ENCODE peak calls at places on chromosomes 13 and 19, in ten cellular contexts. B is H1, F is esophagus squamous epithelium, M is cardiac muscle cell, H is psoas muscle, D is stomach, P is pancreas, S is left ventricle myocardium inferior, Q is iPS DF 6.9, W is tibial nerve. X is an unnamed sample.
A peak's percentile ranks its signal among the peaks of the same experiment; 100 is the strongest.

GRCh38 chr13:44323754-44324153 is 49.9 kb upstream of the SERP2 start:
- DNase-seq in B (no peak), F (no peak), M (no peak), H (no peak), D (no peak), P (no peak), S (no peak), Q (no peak), W (no peak), X (no peak)

GRCh38 chr13:30026093-30026492 is 175.7 kb upstream of the UBL3 start:
- DNase-seq in B (no peak), F (no peak), M (peak; percentile 12), H (no peak), D (no peak), P (no peak), S (no peak), Q (no peak), W (peak; percentile 14), X (no peak)

GRCh38 chr19:14146789-14147216 is 10.4 kb upstream of the ASF1B start:
- DNase-seq in B (no peak), F (no peak), M (peak; percentile 94), H (no peak), D (no peak), P (no peak), S (no peak), Q (no peak), W (no peak), X (no peak)

GRCh38 chr13:99045396-99045795 is 67.5 kb upstream of the DOCK9 start:
- DNase-seq in B (no peak), F (no peak), M (no peak), H (no peak), D (no peak), P (no peak), S (no peak), Q (no peak), W (no peak), X (no peak)

GRCh38 chr19:1154731-1155351 is 19.2 kb downstream of the SBNO2 start:
- DNase-seq in B (no peak), F (no peak), M (peak; percentile 96), H (peak; percentile 96), D (peak; percentile 87), P (peak; percentile 58), S (peak; percentile 88), Q (no peak), W (peak; percentile 86), X (peak; percentile 82)

GRCh38 chr13:78323848-78324247 is 279.5 kb downstream of the POU4F1 start:
- DNase-seq in B (no peak), F (no peak), M (no peak), H (no peak), D (no peak), P (no peak), S (no peak), Q (no peak), W (no peak), X (no peak)

GRCh38 chr13:57878291-57878690 is 246.7 kb downstream of the PCDH17 start:
- DNase-seq in B (no peak), F (no peak), M (no peak), H (no peak), D (no peak), P (no peak), S (no peak), Q (no peak), W (no peak), X (no peak)

GRCh38 chr13:103473081-103473480 is 406.9 kb upstream of the SLC10A2 start:
- DNase-seq in B (no peak), F (no peak), M (no peak), H (no peak), D (no peak), P (no peak), S (no peak), Q (no peak), W (no peak), X (no peak)

GRCh38 chr13:46855166-46855565 is 41.7 kb downstream of the HTR2A start:
- DNase-seq in B (no peak), F (no peak), M (no peak), H (no peak), D (no peak), P (no peak), S (no peak), Q (no peak), W (no peak), X (no peak)

GRCh38 chr19:13053238-13053637 is 49.4 kb downstream of the LYL1 start:
- DNase-seq in B (no peak), F (no peak), M (peak; percentile 80), H (no peak), D (no peak), P (no peak), S (no peak), Q (no peak), W (no peak), X (no peak)

GRCh38 chr19:15748239-15748638 is 10.5 kb downstream of the OR10H3 start:
- DNase-seq in B (no peak), F (no peak), M (no peak), H (no peak), D (no peak), P (no peak), S (no peak), Q (no peak), W (no peak), X (no peak)

GRCh38 chr19:42108527-42109389 is 23.5 kb downstream of the POU2F2 start:
- DNase-seq in B (peak; percentile 82), F (peak; percentile 44), M (peak; percentile 94), H (peak; percentile 80), D (peak; percentile 81), P (peak; percentile 87), S (peak; percentile 67), Q (no peak), W (peak; percentile 77), X (peak; percentile 85)

GRCh38 chr19:11227201-11227886 is 12.1 kb upstream of the ANGPTL8 start:
- DNase-seq in B (peak; percentile 88), F (no peak), M (no peak), H (no peak), D (no peak), P (no peak), S (no peak), Q (peak; percentile 57), W (no peak), X (peak; percentile 28)

GRCh38 chr13:31945202-31945978 is 86.2 kb upstream of the FRY start:
- DNase-seq in B (no peak), F (no peak), M (peak; percentile 79), H (peak; percentile 84), D (peak; percentile 67), P (peak; percentile 79), S (peak; percentile 66), Q (no peak), W (peak; percentile 63), X (peak; percentile 45)

GRCh38 chr19:24140099-24140498 is 53.1 kb downstream of the ZNF254 start:
- DNase-seq in B (no peak), F (no peak), M (peak; percentile 84), H (no peak), D (no peak), P (no peak), S (no peak), Q (no peak), W (no peak), X (no peak)

GRCh38 chr13:23510544-23510916 is 59.7 kb upstream of the TNFRSF19 start:
- DNase-seq in B (no peak), F (no peak), M (peak; percentile 72), H (no peak), D (no peak), P (no peak), S (no peak), Q (no peak), W (no peak), X (no peak)

GRCh38 chr19:55146648-55147218 is 2.3 kb downstream of the TNNT1 start:
- DNase-seq in B (peak; percentile 73), F (no peak), M (no peak), H (peak; percentile 56), D (no peak), P (no peak), S (no peak), Q (no peak), W (no peak), X (peak; percentile 38)

GRCh38 chr13:113296842-113297369 is at the start of gene LAMP1:
- DNase-seq in B (peak; percentile 92), F (peak; percentile 90), M (peak; percentile 99), H (peak; percentile 100), D (peak; percentile 99), P (peak; percentile 99), S (peak; percentile 99), Q (peak; percentile 93), W (peak; percentile 99), X (peak; percentile 97)
- H3K4me3 ChIP-seq in B (peak within 1 kb of the TSS; percentile 88), F (peak within 1 kb of the TSS; percentile 85), M (peak within 1 kb of the TSS; percentile 93), H (peak within 1 kb of the TSS; percentile 98), D (peak within 1 kb of the TSS; percentile 88), P (peak within 1 kb of the TSS; percentile 88), S (peak within 1 kb of the TSS; percentile 99), Q (peak within 1 kb of the TSS; percentile 69), W (peak within 1 kb of the TSS; percentile 96), X (peak within 1 kb of the TSS; percentile 96)

GRCh38 chr19:18420931-18421330 is 1.7 kb downstream of the SSBP4 start:
- DNase-seq in B (no peak), F (no peak), M (no peak), H (no peak), D (no peak), P (no peak), S (no peak), Q (no peak), W (no peak), X (no peak)
- H3K27ac ChIP-seq in B (no peak overlapping the region), F (no peak overlapping the region), M (no peak overlapping the region), H (no peak overlapping the region), D (peak overlapping the region; percentile 90), P (no peak overlapping the region), S (peak overlapping the region; percentile 99), Q (no peak overlapping the region), W (no peak overlapping the region), X (peak overlapping the region; percentile 79)

GRCh38 chr19:17796013-17796837 is 1.3 kb downstream of the B3GNT3 start:
- DNase-seq in B (no peak), F (no peak), M (no peak), H (no peak), D (peak; percentile 77), P (no peak), S (no peak), Q (no peak), W (no peak), X (peak; percentile 92)
- H3K4me3 ChIP-seq in B (no peak overlapping the region), F (peak overlapping the region; percentile 20), M (no peak overlapping the region), H (no peak overlapping the region), D (peak overlapping the region; percentile 43), P (no peak overlapping the region), S (no peak overlapping the region), Q (no peak overlapping the region), W (no peak overlapping the region), X (peak overlapping the region; percentile 61)

GRCh38 chr13:35916186-35916585 is 215.0 kb downstream of the DCLK1 start:
- DNase-seq in B (no peak), F (no peak), M (no peak), H (no peak), D (no peak), P (no peak), S (no peak), Q (no peak), W (no peak), X (no peak)

GRCh38 chr13:35920816-35921215 is 210.4 kb downstream of the DCLK1 start:
- DNase-seq in B (no peak), F (no peak), M (no peak), H (no peak), D (no peak), P (no peak), S (no peak), Q (no peak), W (no peak), X (no peak)

GRCh38 chr13:35917942-35918645 is 213.1 kb downstream of the DCLK1 start:
- DNase-seq in B (no peak), F (no peak), M (no peak), H (no peak), D (no peak), P (no peak), S (no peak), Q (no peak), W (no peak), X (no peak)

GRCh38 chr13:35914662-35915061 is 216.5 kb downstream of the DCLK1 start:
- DNase-seq in B (no peak), F (no peak), M (no peak), H (no peak), D (no peak), P (no peak), S (no peak), Q (no peak), W (no peak), X (no peak)

GRCh38 chr13:35917252-35917941 is 213.8 kb downstream of the DCLK1 start:
- DNase-seq in B (no peak), F (no peak), M (peak; percentile 10), H (no peak), D (no peak), P (no peak), S (no peak), Q (no peak), W (no peak), X (no peak)
- H3K27ac ChIP-seq in B (no peak overlapping the region), F (no peak overlapping the region), M (no peak overlapping the region), H (no peak overlapping the region), D (peak overlapping the region; percentile 13), P (no peak overlapping the region), S (peak overlapping the region; percentile 5), Q (no peak overlapping the region), W (no peak overlapping the region), X (no peak overlapping the region)